ENCODE peak calls at places on chromosomes 5 and 9, in six cellular contexts. B is A549; A is upper lobe of right lung; N is CD4-positive, CD25-positive, alpha-beta regulatory T cell; C is coronary artery; I is lower lobe of right lung. G is an unnamed sample.

GRCh38 chr9:136206602-136207333 is 1.8 kb upstream of the LHX3 start:
- DNase-seq in N (no peak), B (no peak), I (no peak), C (no peak), A (no peak), G (peak; percentile 71)

GRCh38 chr5:116577064-116577788 is 2.6 kb upstream of the SEMA6A start:
- DNase-seq in A (no peak), B (no peak), N (peak; percentile 7), I (no peak), C (no peak), G (no peak)

GRCh38 chr5:94337617-94338016 is 280.8 kb downstream of the KIAA0825 start:
- DNase-seq in N (no peak), I (no peak), A (no peak), B (no peak), C (no peak), G (no peak)

GRCh38 chr9:82202808-82203207 is 214.2 kb downstream of the SPATA31D1 start:
- DNase-seq in B (no peak), N (no peak), C (no peak), I (no peak), A (no peak), G (no peak)

GRCh38 chr5:14809369-14810144 is 62.0 kb downstream of the ANKH start:
- DNase-seq in I (peak; percentile 62), A (no peak), B (peak; percentile 37), C (no peak), N (peak; percentile 93), G (peak; percentile 75)

GRCh38 chr5:132887326-132887725 is 13.9 kb downstream of the LEAP2 start:
- DNase-seq in A (no peak), N (no peak), B (no peak), C (no peak), I (no peak), G (no peak)

GRCh38 chr5:161847896-161848510 is at the start of gene GABRA1:
- DNase-seq in I (no peak), N (no peak), C (no peak), B (no peak), A (no peak), G (no peak)

GRCh38 chr9:127500399-127500798 is 49.1 kb downstream of the LRSAM1 start:
- DNase-seq in N (no peak), A (no peak), I (no peak), B (no peak), C (no peak), G (no peak)

DNA sequence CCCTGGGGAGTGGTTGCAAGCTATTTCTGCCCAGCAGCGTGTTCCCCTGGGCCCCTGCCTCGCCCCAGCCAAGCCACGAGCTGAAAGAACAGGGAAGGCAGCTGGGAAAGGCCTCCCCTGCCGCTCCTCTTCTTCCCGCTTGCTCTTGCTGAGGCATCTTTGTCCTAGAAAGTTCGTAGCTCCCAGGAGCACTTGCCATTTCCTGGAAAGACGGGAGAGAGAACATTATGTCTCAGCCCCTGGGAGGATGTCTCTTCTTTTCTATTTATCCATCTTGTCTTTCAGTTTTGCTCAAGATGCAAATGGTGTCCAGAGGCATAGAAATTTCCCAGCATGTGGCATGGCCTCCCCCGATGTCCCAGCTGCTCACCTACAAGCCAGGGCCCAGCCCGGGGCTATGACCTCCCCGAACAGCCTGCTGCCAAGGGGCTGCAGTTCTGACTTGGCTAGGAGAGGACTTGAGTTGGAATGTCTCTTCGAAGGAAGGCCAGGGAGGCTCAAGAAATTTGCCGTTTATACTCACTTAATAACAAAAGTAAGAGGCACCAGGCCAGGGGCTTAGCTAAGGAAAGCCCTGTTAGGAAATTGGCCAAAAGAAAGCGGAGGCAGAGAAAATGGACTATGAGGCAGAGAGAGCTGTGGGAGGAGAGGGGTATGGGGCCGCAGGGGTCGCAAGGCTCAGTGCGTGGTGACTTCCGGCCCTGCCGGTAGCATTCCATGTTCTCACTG is 87.3 kb downstream of the LIFR start:
- DNase-seq in B (no peak), I (no peak), A (no peak), N (no peak), C (peak; percentile 84), G (no peak)
- H3K27ac ChIP-seq in B (peak overlapping the region; percentile 83), I (peak overlapping the region; percentile 84), A (peak overlapping the region; percentile 86), N (no peak overlapping the region), C (peak overlapping the region; percentile 96), G (no peak overlapping the region)

GRCh38 chr9:5437254-5438216 is at the start of gene PLGRKT:
- DNase-seq in C (peak; percentile 96), N (peak; percentile 97), I (peak; percentile 98), B (peak; percentile 82), A (peak; percentile 97), G (peak; percentile 76)

GRCh38 chr9:5440426-5440825 is 2.7 kb upstream of the PLGRKT start:
- DNase-seq in I (no peak), C (no peak), N (no peak), B (no peak), A (no peak), G (no peak)

GRCh38 chr9:5435912-5436311 is 1.8 kb downstream of the PLGRKT start:
- DNase-seq in N (no peak), A (no peak), B (no peak), I (no peak), C (no peak), G (no peak)

GRCh38 chr9:5438301-5439162 is 807 bp upstream of the PLGRKT start:
- DNase-seq in C (no peak), A (no peak), B (no peak), I (no peak), N (no peak), G (no peak)

GRCh38 chr9:5436441-5436840 is 1.3 kb downstream of the PLGRKT start:
- DNase-seq in C (no peak), B (no peak), A (no peak), I (no peak), N (no peak), G (no peak)
- H3K4me3 ChIP-seq in C (peak overlapping the region; percentile 85), B (peak overlapping the region; percentile 73), A (no peak overlapping the region), I (peak overlapping the region; percentile 70), N (peak overlapping the region; percentile 95), G (no peak overlapping the region)

GRCh38 chr9:35108461-35108860 is 5.5 kb upstream of the STOML2 start:
- DNase-seq in N (no peak), B (no peak), A (no peak), I (no peak), C (peak; percentile 55), G (no peak)

GRCh38 chr9:35111006-35111933 is 4.4 kb downstream of the ATOSB start:
- DNase-seq in B (peak; percentile 96), N (peak; percentile 99), I (peak; percentile 99), C (peak; percentile 99), A (peak; percentile 98), G (peak; percentile 98)

GRCh38 chr9:35112257-35113020 is 3.2 kb downstream of the ATOSB start:
- DNase-seq in A (no peak), C (peak; percentile 76), N (no peak), B (no peak), I (no peak), G (no peak)

GRCh38 chr9:35108946-35109575 is 6.1 kb upstream of the STOML2 start:
- DNase-seq in B (no peak), A (no peak), N (no peak), I (no peak), C (peak; percentile 55), G (no peak)

DNA sequence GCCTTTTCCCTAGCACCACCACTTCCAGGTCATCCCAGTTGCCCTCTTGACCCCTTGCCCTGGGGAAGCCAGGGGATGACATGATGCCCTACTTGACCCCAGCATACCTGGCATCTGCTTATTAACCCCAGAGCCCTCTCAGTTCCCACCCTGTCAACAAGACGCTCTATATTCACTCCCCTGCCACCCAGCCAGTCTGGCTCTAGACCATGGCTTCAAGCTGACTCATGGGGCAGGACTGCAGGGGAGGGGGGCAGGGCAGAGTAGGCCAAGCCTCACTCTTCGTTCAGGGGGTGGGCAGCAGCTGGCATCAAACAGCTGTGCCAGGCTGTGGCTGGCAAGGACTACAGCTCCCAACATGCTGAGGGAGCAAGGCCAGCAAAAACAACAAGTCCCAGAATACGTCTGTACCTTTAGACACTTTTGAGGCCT is 5.3 kb downstream of the ATOSB start:
- DNase-seq in I (no peak), N (no peak), B (no peak), A (no peak), C (peak; percentile 89), G (no peak)
- H3K27ac ChIP-seq in I (peak overlapping the region; percentile 88), N (peak overlapping the region; percentile 75), B (peak overlapping the region; percentile 91), A (peak overlapping the region; percentile 87), C (peak overlapping the region; percentile 98), G (no peak overlapping the region)

GRCh38 chr5:1634337-1634661 is 110.5 kb upstream of the LPCAT1 start:
- DNase-seq in A (no peak), C (no peak), N (no peak), B (no peak), I (no peak), G (no peak)
- H3K4me3 ChIP-seq in A (peak overlapping the region; percentile 68), C (peak overlapping the region; percentile 95), N (no peak overlapping the region), B (peak overlapping the region; percentile 66), I (peak overlapping the region; percentile 75), G (peak overlapping the region; percentile 37)

GRCh38 chr9:26637101-26637500 is 255.5 kb downstream of the CAAP1 start:
- DNase-seq in I (no peak), C (no peak), A (no peak), N (no peak), B (no peak), G (no peak)
- H3K27ac ChIP-seq in I (no peak overlapping the region), C (no peak overlapping the region), A (no peak overlapping the region), N (no peak overlapping the region), B (no peak overlapping the region), G (no peak overlapping the region)

GRCh38 chr5:67166886-67167285 is 29.7 kb downstream of the CD180 start:
- DNase-seq in C (no peak), B (no peak), I (no peak), N (no peak), A (no peak), G (no peak)

GRCh38 chr5:67165524-67166459 is 30.8 kb downstream of the CD180 start:
- DNase-seq in A (peak; percentile 91), I (peak; percentile 91), N (peak; percentile 95), C (peak; percentile 84), B (peak; percentile 56), G (peak; percentile 29)

GRCh38 chr5:67163863-67164595 is 32.6 kb downstream of the CD180 start:
- DNase-seq in N (no peak), I (no peak), B (no peak), C (no peak), A (no peak), G (no peak)

GRCh38 chr5:67164856-67165523 is 31.6 kb downstream of the CD180 start:
- DNase-seq in I (no peak), A (peak; percentile 60), C (no peak), N (no peak), B (no peak), G (no peak)

GRCh38 chr5:67166460-67166871 is 30.1 kb downstream of the CD180 start:
- DNase-seq in I (peak; percentile 89), B (peak; percentile 10), N (peak; percentile 94), A (peak; percentile 89), C (peak; percentile 78), G (no peak)
- H3K4me3 ChIP-seq in I (peak overlapping the region; percentile 47), B (peak overlapping the region; percentile 9), N (peak overlapping the region; percentile 69), A (peak overlapping the region; percentile 39), C (peak overlapping the region; percentile 65), G (no peak overlapping the region)

DNA sequence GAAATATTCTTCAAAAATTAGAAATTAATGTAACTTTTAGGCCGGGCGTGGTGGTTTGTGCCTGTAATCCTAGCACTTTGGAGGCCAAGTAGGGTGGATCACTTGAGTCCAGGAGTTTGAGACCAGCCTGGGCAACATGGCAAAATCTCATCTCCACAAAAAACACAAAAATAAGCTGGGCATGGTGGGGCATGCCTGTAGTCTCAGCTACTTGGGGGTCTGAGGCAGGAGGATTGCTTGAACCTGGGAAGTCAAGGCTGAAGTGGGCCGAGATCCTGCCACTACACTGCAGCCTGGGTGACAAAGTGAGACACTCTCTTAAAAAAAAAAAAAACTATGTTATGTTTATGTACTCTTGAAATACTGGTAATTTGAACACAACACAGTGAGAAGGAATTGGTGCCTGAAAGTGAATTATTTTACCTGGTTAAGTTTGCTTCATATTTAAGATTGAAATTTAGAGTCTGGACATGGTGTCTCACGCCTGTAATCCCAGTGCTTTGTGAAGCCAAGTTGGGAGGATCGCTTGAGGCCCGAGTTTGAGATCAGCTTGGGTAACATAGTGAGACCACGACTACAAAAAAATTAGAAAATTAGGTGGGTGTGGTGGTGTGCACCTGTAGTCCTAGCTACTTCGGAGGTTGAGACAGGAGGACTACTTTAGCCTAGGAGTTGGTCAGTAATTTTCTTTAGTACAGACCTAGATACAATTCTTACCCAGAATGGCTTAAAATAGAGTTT is 15.0 kb downstream of the ARRDC3 start:
- DNase-seq in C (no peak), A (no peak), I (no peak), N (no peak), B (no peak), G (no peak)
- H3K27ac ChIP-seq in C (no peak overlapping the region), A (no peak overlapping the region), I (no peak overlapping the region), N (no peak overlapping the region), B (no peak overlapping the region), G (no peak overlapping the region)

G was measured in HL-60.